ENCODE peak calls at places on chromosomes 11 and 22, in six cellular contexts. E, R, I, M, L and G are unnamed samples.

GRCh38 chr22:49418341-49418894 is 409.3 kb downstream of the BRD1 start:
- DNase-seq in R (no peak), L (no peak), M (no peak), E (no peak), I (no peak), G (no peak)

GRCh38 chr11:111730031-111730430 is 36.2 kb downstream of the PPP2R1B start:
- DNase-seq in M (no peak), E (no peak), L (no peak), I (no peak), R (no peak), G (no peak)

GRCh38 chr11:36333468-36333867 is 37.4 kb downstream of the PRR5L start:
- DNase-seq in R (peak; percentile 40), L (no peak), I (no peak), E (no peak), M (no peak), G (no peak)

GRCh38 chr11:109347304-109347703 is 74.7 kb upstream of the C11orf87 start:
- DNase-seq in I (no peak), M (no peak), E (no peak), R (no peak), L (no peak), G (no peak)

GRCh38 chr11:44968510-44968909 is 17.8 kb upstream of the TP53I11 start:
- DNase-seq in L (no peak), M (no peak), I (no peak), R (no peak), E (no peak), G (no peak)

GRCh38 chr11:95985174-95985808 is 61.4 kb upstream of the MTMR2 start:
- DNase-seq in M (no peak), R (no peak), E (no peak), L (no peak), I (no peak), G (no peak)

GRCh38 chr22:48217596-48217995 is 1455.1 kb downstream of the TBC1D22A start:
- DNase-seq in L (no peak), M (no peak), I (no peak), R (no peak), E (no peak), G (no peak)

GRCh38 chr22:22684605-22685561 is 40.5 kb downstream of the GGTLC2 start:
- DNase-seq in L (no peak), R (no peak), I (no peak), M (no peak), E (no peak), G (no peak)

GRCh38 chr11:47241740-47242400 is 6.7 kb downstream of the ACP2 start:
- DNase-seq in E (no peak), I (no peak), M (no peak), L (no peak), R (no peak), G (no peak)

GRCh38 chr11:20125927-20126326 is 34.3 kb downstream of the DBX1 start:
- DNase-seq in M (no peak), E (no peak), I (no peak), L (no peak), R (peak; percentile 44), G (no peak)

GRCh38 chr11:114213622-114214021 is 82.6 kb upstream of the NNMT start:
- DNase-seq in L (no peak), E (no peak), I (no peak), R (no peak), M (no peak), G (no peak)

GRCh38 chr11:134271978-134272377 is 4.2 kb upstream of the GLB1L3 start:
- DNase-seq in I (no peak), L (no peak), E (no peak), R (no peak), M (no peak), G (no peak)

GRCh38 chr22:50270302-50271010 is at the start of gene MAPK11:
- DNase-seq in R (no peak), L (peak; percentile 94), I (peak; percentile 87), M (peak; percentile 71), E (peak; percentile 75), G (peak; percentile 78)

GRCh38 chr11:10208045-10208674 is 85.9 kb downstream of the SBF2 start:
- DNase-seq in I (no peak), M (no peak), E (no peak), R (peak; percentile 43), L (no peak), G (peak; percentile 55)

GRCh38 chr22:37276771-37277170 is 5.5 kb upstream of the CYTH4 start:
- DNase-seq in R (peak; percentile 51), L (peak; percentile 47), I (no peak), E (no peak), M (no peak), G (no peak)

GRCh38 chr22:30485362-30485988 is 13.7 kb upstream of the SEC14L3 start:
- DNase-seq in I (peak; percentile 84), E (peak; percentile 44), M (peak; percentile 68), R (peak; percentile 80), L (peak; percentile 85), G (peak; percentile 70)

GRCh38 chr11:111833524-111833923 is 37.9 kb downstream of the ALG9 start:
- DNase-seq in R (no peak), M (no peak), I (no peak), L (no peak), E (no peak), G (no peak)

GRCh38 chr11:64094463-64095223 is 58.9 kb downstream of the FLRT1 start:
- DNase-seq in L (no peak), M (no peak), I (no peak), R (peak; percentile 96), E (no peak), G (no peak)

GRCh38 chr11:125588505-125588904 is 4.1 kb upstream of the STT3A start:
- DNase-seq in I (no peak), M (no peak), L (no peak), R (peak; percentile 13), E (no peak), G (no peak)

GRCh38 chr11:17389205-17389956 is 922 bp upstream of the KCNJ11 start:
- DNase-seq in M (peak; percentile 78), I (peak; percentile 91), L (peak; percentile 92), E (peak; percentile 54), R (peak; percentile 77), G (peak; percentile 77)

GRCh38 chr11:35111171-35112055 is 27.6 kb upstream of the CD44 start:
- DNase-seq in E (peak; percentile 30), M (no peak), R (peak; percentile 76), I (no peak), L (no peak), G (no peak)

GRCh38 chr11:35242843-35243242 is 103.9 kb downstream of the CD44 start:
- DNase-seq in L (no peak), R (no peak), M (no peak), I (no peak), E (no peak), G (peak; percentile 37)

GRCh38 chr11:60378359-60378758 is at the start of gene MS4A7:
- DNase-seq in E (peak; percentile 12), M (no peak), R (no peak), L (no peak), I (peak; percentile 68), G (no peak)

GRCh38 chr11:10908215-10908990 is 50.5 kb upstream of the ZBED5 start:
- DNase-seq in M (no peak), E (no peak), L (no peak), I (no peak), R (no peak), G (no peak)

GRCh38 chr11:45384711-45385241 is 98.6 kb upstream of the SYT13 start:
- DNase-seq in E (no peak), R (no peak), L (peak; percentile 53), I (peak; percentile 54), M (no peak), G (no peak)

GRCh38 chr22:50292643-50293440 is 14.6 kb downstream of the PLXNB2 start:
- DNase-seq in I (no peak), E (no peak), R (no peak), M (no peak), L (no peak), G (no peak)

GRCh38 chr11:79100093-79100704 is 340.6 kb downstream of the TENM4 start:
- DNase-seq in R (peak; percentile 76), L (no peak), E (no peak), I (no peak), M (no peak), G (no peak)

GRCh38 chr11:9756878-9757277 is 93.0 kb downstream of the SWAP70 start:
- DNase-seq in E (no peak), I (no peak), M (no peak), R (no peak), L (no peak), G (no peak)

GRCh38 chr11:34886609-34887008 is 29.6 kb downstream of the APIP start:
- DNase-seq in E (no peak), L (no peak), R (no peak), I (no peak), M (no peak), G (no peak)

GRCh38 chr22:45946805-45947600 is 30.0 kb downstream of the WNT7B start:
- DNase-seq in I (no peak), L (no peak), M (no peak), R (no peak), E (no peak), G (no peak)
- H3K27ac ChIP-seq in I (no peak overlapping the region), L (no peak overlapping the region), M (no peak overlapping the region), R (peak overlapping the region; percentile 94), E (no peak overlapping the region), G (no peak overlapping the region)

DNA sequence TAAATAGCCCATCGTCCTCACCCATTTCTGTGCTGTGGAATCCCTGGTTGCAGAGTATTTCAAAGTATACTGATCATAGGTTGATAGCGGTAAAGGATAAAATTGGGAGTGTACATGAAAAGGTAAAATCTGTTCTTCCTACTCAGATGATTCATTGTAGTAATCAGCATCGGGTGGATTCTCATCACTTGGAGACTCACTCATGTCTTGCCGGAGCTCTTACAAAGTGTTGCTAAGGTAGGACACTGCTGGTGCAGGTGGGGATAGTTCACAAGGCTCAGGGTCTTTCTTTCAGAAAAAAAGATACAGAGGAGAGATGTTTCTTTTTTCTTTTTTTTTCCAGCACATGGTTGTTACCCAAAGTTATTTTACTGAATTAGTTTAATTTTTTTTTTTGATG is 84.8 kb downstream of the MTNR1B start:
- DNase-seq in L (no peak), M (no peak), R (peak; percentile 12), I (no peak), E (no peak), G (no peak)
- H3K27ac ChIP-seq in L (no peak overlapping the region), M (no peak overlapping the region), R (no peak overlapping the region), I (no peak overlapping the region), E (no peak overlapping the region), G (no peak overlapping the region)

DNA sequence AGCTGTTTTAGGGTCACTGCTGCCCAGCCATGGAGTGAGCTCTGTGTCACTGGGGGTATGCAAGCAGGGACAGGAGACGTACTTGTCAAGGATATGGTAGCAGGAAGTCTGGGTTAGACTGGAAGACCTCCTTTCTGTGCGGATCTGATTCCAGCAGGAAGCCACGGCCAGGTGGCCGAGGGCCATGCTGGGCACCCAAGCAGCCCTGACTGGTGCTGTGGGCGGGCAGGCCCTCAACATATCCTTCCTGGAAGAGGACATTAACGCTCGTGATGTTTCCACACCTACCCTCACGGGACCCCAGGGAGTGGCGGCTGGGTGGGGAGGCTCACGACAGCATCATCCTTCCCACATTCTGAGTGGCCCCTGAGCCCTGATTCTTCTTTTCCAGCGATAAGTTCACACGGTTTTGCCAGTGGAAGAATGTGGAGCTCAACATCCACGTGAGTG is 8.7 kb upstream of the ANKRD13D start:
- DNase-seq in I (peak; percentile 59), E (no peak), R (no peak), M (no peak), L (peak; percentile 58), G (no peak)
- H3K27ac ChIP-seq in I (peak overlapping the region; percentile 51), E (peak overlapping the region; percentile 96), R (no peak overlapping the region), M (peak overlapping the region; percentile 97), L (no peak overlapping the region), G (peak overlapping the region; percentile 95)

DNA sequence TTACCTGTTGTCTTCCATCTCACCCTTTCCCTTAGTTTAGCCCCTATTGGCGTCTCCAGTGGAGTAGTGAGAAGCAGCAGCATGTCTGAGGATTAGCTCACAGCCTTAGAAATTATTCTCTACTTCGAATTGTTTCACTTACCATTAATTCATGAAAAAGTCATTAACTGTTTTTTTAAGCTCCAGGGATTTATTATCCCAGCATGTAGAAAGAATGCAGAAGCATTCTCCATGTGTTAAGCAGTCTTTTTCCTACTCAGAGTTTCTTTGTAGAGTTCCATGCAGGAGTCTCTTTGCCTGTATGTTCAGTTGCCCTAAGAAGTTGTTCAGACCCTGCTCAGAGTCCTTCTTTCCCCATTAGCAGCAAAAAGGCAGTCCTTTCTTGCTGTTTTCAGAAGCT is 137.9 kb upstream of the RASSF10 start:
- DNase-seq in L (no peak), I (no peak), M (no peak), R (no peak), E (no peak), G (no peak)
- H3K27ac ChIP-seq in L (no peak overlapping the region), I (no peak overlapping the region), M (no peak overlapping the region), R (no peak overlapping the region), E (no peak overlapping the region), G (no peak overlapping the region)